ENCODE peak calls at places on chromosome 6, in seven cellular contexts. N is MM.1S, V is GM23338, U is HCT116, Y is mammary epithelial cell, C is astrocyte, A is endothelial cell of umbilical vein. O is an unnamed sample. For H3K79me2, the result is how much of the 10 kb centered on the place peaks cover.

GRCh38 chr6:160260283-160261119 is 1.9 kb upstream of the SLC22A2 start:
- DNase-seq in C (no peak), U (no peak), A (no peak), V (no peak), Y (peak), N (no peak), O (no peak)

GRCh38 chr6:15355683-15356099 is 109.8 kb downstream of the JARID2 start:
- DNase-seq in N (no peak), Y (no peak), C (no peak), U (no peak), A (no peak), V (no peak), O (peak)

GRCh38 chr6:108561742-108562502 is 1.2 kb downstream of the FOXO3 start:
- DNase-seq in U (no peak), A (peak), Y (peak), V (peak), C (no peak), N (no peak), O (no peak)

GRCh38 chr6:161142957-161143296 is 130.9 kb downstream of the AGPAT4 start:
- DNase-seq in N (no peak), Y (no peak), A (no peak), V (no peak), C (no peak), U (no peak), O (no peak)

GRCh38 chr6:138957903-138958302 is 30.1 kb downstream of the REPS1 start:
- DNase-seq in C (no peak), A (peak), U (no peak), Y (no peak), N (no peak), V (no peak), O (no peak)

GRCh38 chr6:32187009-32187709 is 2.8 kb downstream of the PBX2 start:
- DNase-seq in V (no peak), N (no peak), A (peak), Y (no peak), U (no peak), C (no peak), O (no peak)

GRCh38 chr6:84748331-84748730 is 16.1 kb downstream of the TBX18 start:
- DNase-seq in V (no peak), U (no peak), C (no peak), Y (no peak), N (no peak), A (no peak), O (no peak)

GRCh38 chr6:77178821-77179220 is 284.5 kb downstream of the HTR1B start:
- DNase-seq in N (no peak), C (peak), A (no peak), Y (peak), U (no peak), V (no peak), O (no peak)

GRCh38 chr6:107128175-107128574 is 12.9 kb upstream of the BEND3 start:
- DNase-seq in A (no peak), C (no peak), N (no peak), U (no peak), V (no peak), Y (no peak), O (no peak)

GRCh38 chr6:131029661-131030297 is 33.3 kb downstream of the EPB41L2 start:
- DNase-seq in A (no peak), V (peak), N (no peak), U (no peak), C (peak), Y (no peak), O (no peak)

GRCh38 chr6:151948007-151948745 is 140.7 kb downstream of the ESR1 start:
- DNase-seq in Y (no peak), A (no peak), V (no peak), N (no peak), U (no peak), C (no peak), O (peak)

GRCh38 chr6:107491059-107491609 is 1.2 kb downstream of the SOBP start:
- DNase-seq in V (peak), Y (peak), A (peak), U (no peak), N (no peak), C (no peak), O (peak)

GRCh38 chr6:149963462-149964242 is at the start of gene ULBP1:
- DNase-seq in N (peak), Y (peak), U (peak), V (peak), C (peak), A (peak), O (peak)

DNA sequence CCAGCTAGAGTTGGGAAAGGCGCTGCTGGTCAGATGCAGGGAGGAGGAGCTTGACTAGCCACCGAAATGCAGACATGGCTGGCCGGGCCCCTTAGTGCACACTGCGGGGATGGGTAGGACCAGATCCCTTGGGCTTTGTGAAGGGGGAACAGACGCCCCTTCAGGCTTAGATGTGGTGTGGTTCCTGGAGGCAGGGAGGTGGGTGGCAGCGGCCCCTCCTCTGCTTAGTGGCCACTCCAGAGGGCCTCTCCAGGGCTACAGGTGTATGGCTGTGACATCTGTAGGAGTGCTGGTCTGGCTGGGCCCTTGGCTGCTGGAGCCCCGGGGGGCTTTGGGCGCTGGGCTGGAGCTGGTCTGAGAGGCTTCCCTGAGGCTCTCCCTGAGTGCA is 5.9 kb downstream of the CCND3 start:
- DNase-seq in N (no peak), Y (no peak), A (no peak), U (no peak), V (peak), C (no peak), O (no peak)
- H3K79me2 ChIP-seq in N (half or more), Y (half or more), A (under half), U (under half), V (under half), C (under half), O (half or more)

GRCh38 chr6:27238010-27238983 is 9.2 kb upstream of the PRSS16 start:
- DNase-seq in A (peak), V (peak), C (no peak), N (no peak), U (no peak), Y (peak), O (no peak)
- TF ChIP-seq CTCF in A (no peak), V (peak), C (no peak), N (no peak), U (no peak), Y (no peak), O (no peak)

DNA sequence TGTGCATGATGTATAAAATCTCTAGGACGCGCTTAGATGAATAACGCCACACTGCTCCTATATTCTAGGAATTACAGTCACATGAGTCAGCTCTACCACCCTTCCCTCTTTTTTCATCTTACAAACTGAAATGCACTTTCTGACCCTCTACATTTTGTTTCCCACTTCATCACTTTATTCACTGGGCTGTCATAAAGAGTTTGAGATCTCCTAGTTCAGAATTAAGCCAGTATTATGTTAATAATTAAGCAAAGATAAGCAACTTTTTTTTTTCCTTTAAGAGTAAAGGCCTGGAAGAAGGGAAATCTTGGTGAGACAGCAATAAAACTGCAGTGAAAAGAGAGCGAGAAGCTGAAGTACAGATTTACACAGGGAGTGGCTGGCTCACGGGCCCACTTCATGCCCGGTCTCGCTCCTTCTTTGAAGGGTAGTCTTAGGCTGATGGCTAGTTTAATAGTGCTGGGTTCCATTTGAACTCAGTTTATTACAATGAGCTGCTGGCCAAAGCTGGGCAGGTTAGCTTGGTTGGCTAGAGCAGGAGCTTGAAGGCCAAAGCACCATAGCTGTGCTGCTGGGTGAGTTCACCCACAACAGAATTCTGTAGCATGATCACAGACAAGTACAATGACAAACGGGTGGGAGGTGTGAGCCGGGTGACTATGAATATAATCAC is 110.6 kb downstream of the MAP7 start:
- DNase-seq in U (no peak), C (no peak), Y (no peak), N (no peak), A (no peak), V (no peak), O (no peak)
- H3K27ac ChIP-seq in U (no peak), C (no peak), Y (peak), N (no peak), A (no peak), V (peak), O (no peak)

GRCh38 chr6:2235782-2236495 is 9.5 kb downstream of the GMDS start:
- DNase-seq in U (no peak), Y (no peak), A (no peak), V (no peak), N (no peak), C (no peak), O (no peak)
- H3K79me2 ChIP-seq in U (under half), Y (half or more), A (under half), V (half or more), N (under half), C (under half), O (under half)

GRCh38 chr6:168927026-168927425 is 326.6 kb downstream of the THBS2 start:
- DNase-seq in U (no peak), N (no peak), Y (no peak), A (no peak), C (no peak), V (no peak), O (no peak)
- TF ChIP-seq CTCF in U (no peak), N (no peak), Y (no peak), A (no peak), C (no peak), V (no peak), O (no peak)

GRCh38 chr6:116514103-116514502 is 2.7 kb downstream of the CALHM5 start:
- DNase-seq in U (no peak), Y (no peak), V (no peak), N (no peak), A (no peak), C (no peak), O (no peak)
- H3K27ac ChIP-seq in U (no peak), Y (peak), V (no peak), N (no peak), A (no peak), C (no peak), O (no peak)

DNA sequence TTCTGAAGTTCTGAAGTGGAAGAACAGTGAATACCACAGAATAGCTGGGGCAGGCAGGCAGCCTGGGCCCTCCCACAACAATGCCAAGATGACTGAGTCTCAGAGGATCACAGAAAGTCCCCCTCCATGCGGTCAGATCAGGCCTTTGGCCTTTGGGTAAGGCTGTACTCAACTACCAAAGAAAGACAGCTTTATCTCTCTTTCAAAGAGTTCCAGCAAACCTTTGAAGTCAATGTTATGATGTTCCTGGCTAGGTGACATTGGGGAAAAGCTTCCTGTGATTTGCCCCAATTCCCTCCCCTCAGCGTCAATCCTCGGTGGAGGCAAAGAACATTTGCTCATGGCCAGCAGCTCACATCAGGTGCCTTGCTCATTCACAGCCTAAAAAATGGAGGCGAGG is 10.7 kb upstream of the FBXO9 start:
- DNase-seq in A (no peak), U (no peak), V (no peak), N (no peak), Y (no peak), C (no peak), O (no peak)
- H3K79me2 ChIP-seq in A (under half), U (under half), V (under half), N (under half), Y (under half), C (half or more), O (under half)

GRCh38 chr6:2853766-2854393 is 12.2 kb upstream of the SERPINB1 start:
- DNase-seq in V (peak), A (peak), C (peak), N (no peak), U (peak), Y (peak), O (peak)

GRCh38 chr6:2852921-2853322 is 11.3 kb upstream of the SERPINB1 start:
- DNase-seq in N (no peak), U (no peak), C (no peak), Y (no peak), A (no peak), V (no peak), O (no peak)

GRCh38 chr6:2852514-2852855 is 10.8 kb upstream of the SERPINB1 start:
- DNase-seq in C (no peak), N (no peak), Y (no peak), A (no peak), V (no peak), U (no peak), O (no peak)

GRCh38 chr6:2855061-2855519 is 13.4 kb upstream of the SERPINB1 start:
- DNase-seq in A (peak), N (no peak), C (no peak), Y (no peak), V (no peak), U (no peak), O (no peak)

GRCh38 chr6:2854394-2854982 is 12.8 kb upstream of the SERPINB1 start:
- DNase-seq in A (peak), N (no peak), V (no peak), U (no peak), Y (no peak), C (no peak), O (no peak)
- TF ChIP-seq CTCF in A (no peak), N (no peak), V (no peak), U (no peak), Y (no peak), C (no peak), O (peak)

O was measured in OCI-LY7.